ENCODE peak calls at places on chromosomes 12 and 14, in six cellular contexts. One of them, this sample, is unnamed.

GRCh38 chr14:61470261-61470953 is 149.0 kb downstream of the PRKCH start:
- DNase-seq in foreskin fibroblast: peak
- DNase-seq in fibroblast of lung: peak
- DNase-seq in transverse colon: no peak
- DNase-seq in fibroblast of mammary gland: peak
- DNase-seq in heart left ventricle: peak
- DNase-seq in this sample: peak

GRCh38 chr14:74380172-74380571 is 31.9 kb downstream of the VRTN start:
- DNase-seq in foreskin fibroblast: peak
- DNase-seq in fibroblast of lung: no peak
- DNase-seq in transverse colon: no peak
- DNase-seq in fibroblast of mammary gland: no peak
- DNase-seq in heart left ventricle: no peak
- DNase-seq in this sample: peak

GRCh38 chr12:25852792-25853191 is 105.7 kb upstream of the RASSF8 start:
- DNase-seq in foreskin fibroblast: peak
- DNase-seq in fibroblast of lung: peak
- DNase-seq in transverse colon: no peak
- DNase-seq in fibroblast of mammary gland: peak
- DNase-seq in heart left ventricle: no peak
- DNase-seq in this sample: no peak

GRCh38 chr14:68506021-68506644 is 286.7 kb downstream of the ZFP36L1 start:
- DNase-seq in foreskin fibroblast: peak
- DNase-seq in fibroblast of lung: peak
- DNase-seq in transverse colon: no peak
- DNase-seq in fibroblast of mammary gland: peak
- DNase-seq in heart left ventricle: peak
- DNase-seq in this sample: peak

GRCh38 chr14:69605761-69606160 is 5.6 kb upstream of the SUSD6 start:
- DNase-seq in foreskin fibroblast: no peak
- DNase-seq in fibroblast of lung: no peak
- DNase-seq in transverse colon: peak
- DNase-seq in fibroblast of mammary gland: no peak
- DNase-seq in heart left ventricle: no peak
- DNase-seq in this sample: no peak

GRCh38 chr14:69650948-69651369 is 39.6 kb downstream of the SUSD6 start:
- DNase-seq in foreskin fibroblast: no peak
- DNase-seq in fibroblast of lung: peak
- DNase-seq in transverse colon: no peak
- DNase-seq in fibroblast of mammary gland: no peak
- DNase-seq in heart left ventricle: no peak
- DNase-seq in this sample: peak

GRCh38 chr12:92786045-92786444 is 83.3 kb downstream of the PLEKHG7 start:
- DNase-seq in foreskin fibroblast: peak
- DNase-seq in fibroblast of lung: peak
- DNase-seq in transverse colon: no peak
- DNase-seq in fibroblast of mammary gland: peak
- DNase-seq in heart left ventricle: no peak
- DNase-seq in this sample: peak

GRCh38 chr12:102480401-102480800 is at the start of gene IGF1:
- DNase-seq in foreskin fibroblast: peak
- DNase-seq in fibroblast of lung: peak
- DNase-seq in transverse colon: no peak
- DNase-seq in fibroblast of mammary gland: peak
- DNase-seq in heart left ventricle: no peak
- DNase-seq in this sample: peak

GRCh38 chr12:4034926-4035325 is 161.7 kb upstream of the PARP11 start:
- DNase-seq in foreskin fibroblast: peak
- DNase-seq in fibroblast of lung: no peak
- DNase-seq in transverse colon: no peak
- DNase-seq in fibroblast of mammary gland: peak
- DNase-seq in heart left ventricle: no peak
- DNase-seq in this sample: peak

GRCh38 chr14:67787673-67788072 is 28.7 kb downstream of the ZFYVE26 start:
- DNase-seq in foreskin fibroblast: no peak
- DNase-seq in fibroblast of lung: no peak
- DNase-seq in transverse colon: no peak
- DNase-seq in fibroblast of mammary gland: no peak
- DNase-seq in heart left ventricle: no peak
- DNase-seq in this sample: no peak

GRCh38 chr12:93911436-93911835 is 234.3 kb downstream of the CRADD start:
- DNase-seq in foreskin fibroblast: no peak
- DNase-seq in fibroblast of lung: peak
- DNase-seq in transverse colon: no peak
- DNase-seq in fibroblast of mammary gland: no peak
- DNase-seq in heart left ventricle: no peak
- DNase-seq in this sample: peak

GRCh38 chr14:32567543-32568384 is 238.7 kb downstream of the AKAP6 start:
- DNase-seq in foreskin fibroblast: peak
- DNase-seq in fibroblast of lung: peak
- DNase-seq in transverse colon: no peak
- DNase-seq in fibroblast of mammary gland: peak
- DNase-seq in heart left ventricle: no peak
- DNase-seq in this sample: peak

DNA sequence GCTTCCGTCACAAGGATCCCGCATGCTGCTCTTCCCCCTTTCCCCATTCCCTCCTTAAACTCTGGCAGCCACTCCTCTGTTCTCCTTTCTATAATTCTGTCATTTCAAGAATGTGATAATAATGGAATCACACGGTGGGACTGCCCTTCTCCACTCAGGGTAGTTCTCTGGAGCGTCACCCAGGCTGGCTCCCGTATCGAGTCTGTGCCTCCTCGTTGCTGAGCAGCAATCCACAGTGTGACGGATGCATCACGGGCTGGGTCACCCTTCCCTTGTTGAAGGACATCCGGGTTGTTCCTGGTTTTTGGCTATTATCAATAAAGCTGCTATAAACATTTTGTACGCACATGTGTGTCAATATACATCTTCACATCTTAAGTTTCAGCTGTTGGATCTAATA is 5.7 kb upstream of the SYNE3 start:
- DNase-seq in foreskin fibroblast: no peak
- DNase-seq in fibroblast of lung: no peak
- DNase-seq in transverse colon: no peak
- DNase-seq in fibroblast of mammary gland: no peak
- DNase-seq in heart left ventricle: peak
- DNase-seq in this sample: no peak
- H3K4me3 ChIP-seq in foreskin fibroblast: no peak
- H3K4me3 ChIP-seq in fibroblast of lung: no peak
- H3K4me3 ChIP-seq in transverse colon: no peak
- H3K4me3 ChIP-seq in fibroblast of mammary gland: no peak
- H3K4me3 ChIP-seq in heart left ventricle: no peak
- H3K4me3 ChIP-seq in this sample: no peak

DNA sequence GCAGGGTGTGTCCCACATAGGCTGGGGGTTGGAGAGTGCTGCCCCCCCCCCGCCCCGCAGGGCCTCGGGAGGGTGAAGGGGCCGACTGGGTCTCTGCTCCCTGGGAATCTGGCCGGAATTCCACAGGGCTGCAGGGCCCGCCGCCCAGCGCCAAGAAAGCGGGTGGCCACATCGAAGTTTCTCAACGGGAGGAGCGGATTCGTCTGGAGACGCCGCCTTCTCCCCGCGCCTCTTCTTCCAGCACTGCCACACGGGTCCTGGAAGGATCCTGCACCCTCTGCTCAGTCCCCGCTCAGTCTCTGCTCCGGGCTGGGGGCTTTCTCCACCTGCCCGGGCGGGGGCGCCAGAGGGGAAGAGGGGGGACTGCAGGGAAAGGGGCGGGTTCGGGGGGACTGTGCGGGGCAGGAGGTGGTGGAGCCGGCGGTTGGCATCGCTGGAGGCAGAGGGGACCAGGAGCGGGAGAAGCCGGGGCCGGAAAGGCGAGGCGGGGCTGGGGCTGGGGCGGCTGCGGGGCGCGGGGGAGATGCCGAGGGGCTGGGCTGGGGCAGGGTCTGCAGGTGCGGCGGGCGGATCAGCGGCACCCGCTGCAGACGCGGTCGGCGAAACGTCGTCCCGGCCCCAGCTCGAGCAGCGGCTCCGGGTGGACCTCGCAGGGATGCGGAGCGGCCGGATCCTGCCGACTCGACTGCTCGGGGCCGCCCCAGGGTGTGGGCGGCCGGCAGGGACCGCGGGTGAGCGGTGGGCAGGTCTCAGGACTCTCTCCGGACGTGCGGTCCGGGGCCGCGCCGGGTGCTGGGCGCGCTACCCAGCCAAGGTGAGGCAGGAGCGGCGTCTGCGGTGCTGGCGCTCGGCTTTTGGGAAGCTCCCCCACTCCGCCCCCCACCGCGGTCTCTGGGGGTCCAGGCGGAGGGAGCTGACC is 811.4 kb upstream of the TMEM132C start:
- DNase-seq in foreskin fibroblast: no peak
- DNase-seq in fibroblast of lung: peak
- DNase-seq in transverse colon: no peak
- DNase-seq in fibroblast of mammary gland: no peak
- DNase-seq in heart left ventricle: no peak
- DNase-seq in this sample: no peak
- TF ChIP-seq CTCF in foreskin fibroblast: no peak
- TF ChIP-seq CTCF in fibroblast of lung: no peak
- TF ChIP-seq CTCF in transverse colon: no peak
- TF ChIP-seq CTCF in fibroblast of mammary gland: no peak
- TF ChIP-seq CTCF in heart left ventricle: no peak
- TF ChIP-seq CTCF in this sample: peak

GRCh38 chr14:63544641-63545234 is 1.6 kb upstream of the PPP2R5E start:
- DNase-seq in foreskin fibroblast: peak
- DNase-seq in fibroblast of lung: peak
- DNase-seq in transverse colon: no peak
- DNase-seq in fibroblast of mammary gland: peak
- DNase-seq in heart left ventricle: no peak
- DNase-seq in this sample: peak
- H3K4me3 ChIP-seq in foreskin fibroblast: peak
- H3K4me3 ChIP-seq in fibroblast of lung: peak
- H3K4me3 ChIP-seq in transverse colon: no peak
- H3K4me3 ChIP-seq in fibroblast of mammary gland: peak
- H3K4me3 ChIP-seq in heart left ventricle: peak
- H3K4me3 ChIP-seq in this sample: peak

DNA sequence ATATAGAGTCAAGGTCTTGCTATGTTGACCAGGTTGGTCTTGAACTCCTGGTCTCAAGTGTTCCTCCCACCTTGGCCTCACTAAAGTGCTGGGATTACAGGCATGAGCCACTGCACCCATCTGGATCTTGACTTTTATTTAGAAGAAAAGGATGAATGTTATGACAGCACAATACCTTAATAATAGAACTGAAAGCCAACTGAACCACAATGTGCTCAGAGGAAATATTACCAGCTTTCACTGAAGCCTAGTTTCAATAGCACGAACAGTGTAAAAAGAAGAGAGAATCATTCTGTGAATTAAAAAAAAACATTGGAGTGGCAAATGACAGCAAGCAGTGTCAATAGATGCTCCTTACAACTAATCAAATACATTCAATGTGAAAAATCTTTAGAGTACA is 239.2 kb upstream of the RMST start:
- DNase-seq in foreskin fibroblast: no peak
- DNase-seq in fibroblast of lung: no peak
- DNase-seq in transverse colon: no peak
- DNase-seq in fibroblast of mammary gland: no peak
- DNase-seq in heart left ventricle: no peak
- DNase-seq in this sample: no peak
- TF ChIP-seq CTCF in foreskin fibroblast: no peak
- TF ChIP-seq CTCF in fibroblast of lung: no peak
- TF ChIP-seq CTCF in transverse colon: no peak
- TF ChIP-seq CTCF in fibroblast of mammary gland: no peak
- TF ChIP-seq CTCF in heart left ventricle: no peak
- TF ChIP-seq CTCF in this sample: no peak